ENCODE peak calls at places on chromosomes 7 and 10, in ten cellular contexts. P, D, S, K, L, R, Z, V, C and W are unnamed samples.

GRCh38 chr7:69283421-69283820 is 314.9 kb upstream of the AUTS2 start:
- DNase-seq in P (peak; percentile 30), D (no peak), S (no peak), K (no peak), L (no peak), R (no peak), Z (peak; percentile 3), V (no peak), C (no peak), W (no peak)

GRCh38 chr10:351770-352318 is 216.6 kb downstream of the ZMYND11 start:
- DNase-seq in P (no peak), D (no peak), S (no peak), K (no peak), L (no peak), R (no peak), Z (no peak), V (no peak), C (no peak), W (no peak)

GRCh38 chr7:103079836-103080235 is 4.9 kb downstream of the ARMC10 start:
- DNase-seq in P (no peak), D (no peak), S (no peak), K (no peak), L (no peak), R (no peak), Z (no peak), V (no peak), C (no peak), W (no peak)

GRCh38 chr7:70566659-70567058 is 565.3 kb upstream of the GALNT17 start:
- DNase-seq in P (no peak), D (no peak), S (no peak), K (no peak), L (no peak), R (no peak), Z (no peak), V (no peak), C (no peak), W (no peak)

GRCh38 chr7:45219801-45220200 is 62.2 kb downstream of the RAMP3 start:
- DNase-seq in P (no peak), D (no peak), S (no peak), K (no peak), L (no peak), R (no peak), Z (no peak), V (peak; percentile 76), C (no peak), W (no peak)

GRCh38 chr7:69365588-69366241 is 232.6 kb upstream of the AUTS2 start:
- DNase-seq in P (no peak), D (no peak), S (no peak), K (no peak), L (no peak), R (no peak), Z (no peak), V (no peak), C (no peak), W (no peak)

GRCh38 chr7:117325836-117326235 is 3.0 kb upstream of the WNT2 start:
- DNase-seq in P (no peak), D (no peak), S (no peak), K (no peak), L (no peak), R (no peak), Z (no peak), V (no peak), C (no peak), W (no peak)

GRCh38 chr10:118900617-118901016 is 128.9 kb upstream of the NANOS1 start:
- DNase-seq in P (no peak), D (no peak), S (no peak), K (no peak), L (no peak), R (no peak), Z (no peak), V (no peak), C (no peak), W (no peak)

GRCh38 chr7:47368190-47368812 is 213.6 kb downstream of the TNS3 start:
- DNase-seq in P (no peak), D (no peak), S (no peak), K (no peak), L (no peak), R (no peak), Z (no peak), V (no peak), C (no peak), W (no peak)

GRCh38 chr7:6160191-6160623 is 112.2 kb downstream of the CYTH3 start:
- DNase-seq in P (peak; percentile 21), D (no peak), S (peak; percentile 25), K (peak; percentile 44), L (peak; percentile 75), R (peak; percentile 62), Z (peak; percentile 39), V (peak; percentile 88), C (no peak), W (peak; percentile 78)

GRCh38 chr7:26052721-26053120 is 99.3 kb upstream of the NFE2L3 start:
- DNase-seq in P (no peak), D (no peak), S (no peak), K (no peak), L (no peak), R (no peak), Z (no peak), V (no peak), C (no peak), W (no peak)

GRCh38 chr10:29392376-29393021 is 103.6 kb downstream of the LYZL1 start:
- DNase-seq in P (no peak), D (no peak), S (no peak), K (peak; percentile 33), L (no peak), R (peak; percentile 74), Z (peak; percentile 46), V (no peak), C (peak; percentile 14), W (peak; percentile 23)

GRCh38 chr10:29386347-29386999 is 97.6 kb downstream of the LYZL1 start:
- DNase-seq in P (no peak), D (no peak), S (no peak), K (no peak), L (no peak), R (no peak), Z (no peak), V (no peak), C (peak; percentile 8), W (no peak)

GRCh38 chr10:29389935-29390334 is 101.1 kb downstream of the LYZL1 start:
- DNase-seq in P (peak; percentile 24), D (no peak), S (no peak), K (no peak), L (no peak), R (no peak), Z (peak; percentile 46), V (no peak), C (no peak), W (no peak)

GRCh38 chr10:29389493-29389892 is 100.6 kb downstream of the LYZL1 start:
- DNase-seq in P (no peak), D (no peak), S (no peak), K (no peak), L (no peak), R (no peak), Z (no peak), V (no peak), C (no peak), W (no peak)

GRCh38 chr10:29387269-29387668 is 98.4 kb downstream of the LYZL1 start:
- DNase-seq in P (no peak), D (no peak), S (no peak), K (no peak), L (no peak), R (no peak), Z (no peak), V (no peak), C (no peak), W (no peak)
- TF ChIP-seq POLR2A in P (no peak), D (no peak), S (no peak), K (no peak), L (no peak), R (no peak), Z (no peak), V (no peak), C (no peak), W (no peak)

DNA sequence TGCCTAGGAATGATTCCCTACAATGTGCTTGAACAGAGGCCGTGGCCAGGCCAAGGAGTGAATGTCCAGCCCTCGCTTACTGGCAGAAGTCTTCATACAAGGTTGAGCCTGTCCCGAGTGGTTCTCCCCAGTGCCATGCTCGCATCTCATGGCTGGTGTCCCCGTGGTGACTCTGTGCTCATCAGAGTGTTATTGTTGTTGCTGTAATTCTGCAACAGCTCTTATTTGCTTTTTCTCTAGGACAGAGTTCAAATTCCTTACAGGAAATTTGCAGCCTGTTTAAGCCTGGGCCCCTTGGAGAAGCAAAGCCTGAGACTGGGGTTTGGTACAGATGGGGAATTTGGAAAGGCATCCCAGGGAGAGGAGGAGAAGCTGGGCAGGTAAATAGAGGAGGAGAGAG is 157.7 kb upstream of the PRR15 start:
- DNase-seq in P (no peak), D (no peak), S (no peak), K (no peak), L (no peak), R (no peak), Z (no peak), V (peak; percentile 25), C (no peak), W (no peak)
- TF ChIP-seq POLR2A in P (no peak), D (no peak), S (no peak), K (no peak), L (no peak), R (no peak), Z (no peak), V (no peak), C (no peak), W (no peak)

DNA sequence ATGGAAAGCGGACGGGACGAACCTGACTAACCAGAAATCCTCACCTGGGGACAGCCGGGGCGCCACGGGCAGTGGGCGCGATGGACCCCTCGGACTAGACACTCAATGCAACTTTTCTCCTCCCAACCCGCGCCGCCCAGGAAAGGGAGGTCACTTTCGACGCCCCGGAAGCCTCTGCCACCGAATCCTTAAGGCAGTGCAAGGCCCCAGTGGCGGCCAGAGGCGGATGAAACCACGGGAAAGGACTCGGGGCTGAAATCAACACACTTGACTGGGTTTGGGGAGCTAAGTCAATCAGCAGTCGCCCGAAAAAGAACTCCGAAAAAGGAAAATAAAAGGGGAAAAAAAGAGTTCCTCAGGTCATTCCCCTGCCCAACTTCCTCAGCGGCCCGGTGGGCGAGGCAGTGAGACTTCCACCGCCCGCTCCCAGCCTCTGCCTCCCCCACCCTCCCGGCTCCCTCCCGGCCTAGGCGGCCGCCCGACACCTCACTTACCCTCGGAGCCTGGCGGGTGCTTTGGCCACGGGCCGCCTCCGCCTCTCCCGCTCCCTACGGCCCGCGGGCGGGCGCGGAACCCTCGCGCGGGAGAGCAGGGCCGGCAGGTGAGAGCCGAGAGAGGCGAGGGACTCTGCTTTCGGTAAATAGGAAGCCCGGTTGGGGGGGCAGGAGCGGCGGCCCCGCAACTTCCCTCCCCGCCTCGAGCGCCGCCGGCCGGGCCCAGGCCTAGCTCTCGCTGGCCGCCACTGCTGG is 547 bp downstream of the WAPL start:
- DNase-seq in P (peak; percentile 53), D (peak; percentile 46), S (peak; percentile 42), K (peak; percentile 66), L (peak; percentile 53), R (peak; percentile 78), Z (peak; percentile 57), V (no peak), C (peak; percentile 61), W (peak; percentile 68)
- TF ChIP-seq POLR2A in P (no peak), D (peak; percentile 71), S (no peak), K (no peak), L (no peak), R (no peak), Z (no peak), V (no peak), C (no peak), W (peak; percentile 71)

DNA sequence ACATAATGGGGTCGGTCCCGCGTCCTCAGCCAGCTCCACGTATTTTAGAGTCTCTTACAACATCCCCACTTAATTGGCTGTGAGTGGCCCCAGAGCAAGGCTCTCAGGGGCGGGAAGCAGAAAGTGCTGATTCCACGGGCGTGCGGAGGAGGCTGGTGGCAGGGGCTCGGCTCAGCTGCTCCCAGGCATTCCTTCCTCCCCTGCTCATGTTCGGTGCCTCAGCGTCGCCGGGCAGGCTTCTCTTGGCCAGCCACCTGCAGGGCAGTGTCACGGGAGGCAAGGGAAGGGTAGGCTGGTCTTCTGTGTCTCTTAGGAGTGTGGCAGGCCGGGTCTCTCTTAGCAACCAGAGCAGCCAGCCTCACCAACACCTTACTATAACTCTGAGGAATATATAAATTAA is 33.8 kb downstream of the IL15RA start:
- DNase-seq in P (no peak), D (no peak), S (no peak), K (no peak), L (peak; percentile 74), R (no peak), Z (peak; percentile 64), V (no peak), C (no peak), W (no peak)
- TF ChIP-seq POLR2A in P (no peak), D (no peak), S (no peak), K (no peak), L (no peak), R (no peak), Z (no peak), V (peak; percentile 27), C (no peak), W (no peak)